ENCODE peak calls at places on chromosomes 3 and 15, in four cellular contexts. One of them, this sample, is unnamed.

GRCh38 chr15:47571241-47571640 is 146.1 kb upstream of the SEMA6D start:
- DNase-seq in CD8-positive, alpha-beta memory T cell: no peak
- DNase-seq in activated CD8-positive, alpha-beta memory T cell treated with anti-CD3 and anti-CD28 coated beads for 24 hours: no peak
- DNase-seq in NAMALWA: no peak
- DNase-seq in this sample: no peak

GRCh38 chr15:39207532-39208115 is 373.3 kb upstream of the THBS1 start:
- DNase-seq in CD8-positive, alpha-beta memory T cell: no peak
- DNase-seq in NAMALWA: no peak
- DNase-seq in activated CD8-positive, alpha-beta memory T cell treated with anti-CD3 and anti-CD28 coated beads for 24 hours: no peak
- DNase-seq in this sample: no peak

GRCh38 chr3:32817561-32818430 is at the start of gene TRIM71:
- DNase-seq in NAMALWA: no peak
- DNase-seq in activated CD8-positive, alpha-beta memory T cell treated with anti-CD3 and anti-CD28 coated beads for 24 hours: peak
- DNase-seq in CD8-positive, alpha-beta memory T cell: no peak
- DNase-seq in this sample: no peak

GRCh38 chr3:5194801-5195509 is 7.4 kb downstream of the EDEM1 start:
- DNase-seq in activated CD8-positive, alpha-beta memory T cell treated with anti-CD3 and anti-CD28 coated beads for 24 hours: no peak
- DNase-seq in NAMALWA: peak
- DNase-seq in CD8-positive, alpha-beta memory T cell: peak
- DNase-seq in this sample: no peak

GRCh38 chr3:139506792-139507191 is 30.5 kb upstream of the RBP2 start:
- DNase-seq in NAMALWA: no peak
- DNase-seq in activated CD8-positive, alpha-beta memory T cell treated with anti-CD3 and anti-CD28 coated beads for 24 hours: no peak
- DNase-seq in CD8-positive, alpha-beta memory T cell: no peak
- DNase-seq in this sample: no peak

GRCh38 chr3:113051827-113052226 is 61.0 kb downstream of the GTPBP8 start:
- DNase-seq in NAMALWA: peak
- DNase-seq in CD8-positive, alpha-beta memory T cell: no peak
- DNase-seq in activated CD8-positive, alpha-beta memory T cell treated with anti-CD3 and anti-CD28 coated beads for 24 hours: no peak
- DNase-seq in this sample: peak

GRCh38 chr3:123546133-123546755 is 38.6 kb downstream of the HACD2 start:
- DNase-seq in CD8-positive, alpha-beta memory T cell: no peak
- DNase-seq in NAMALWA: no peak
- DNase-seq in activated CD8-positive, alpha-beta memory T cell treated with anti-CD3 and anti-CD28 coated beads for 24 hours: no peak
- DNase-seq in this sample: no peak

GRCh38 chr3:169827712-169828111 is 15.0 kb upstream of the LRRC34 start:
- DNase-seq in NAMALWA: no peak
- DNase-seq in activated CD8-positive, alpha-beta memory T cell treated with anti-CD3 and anti-CD28 coated beads for 24 hours: no peak
- DNase-seq in CD8-positive, alpha-beta memory T cell: no peak
- DNase-seq in this sample: no peak

GRCh38 chr3:50242778-50243551 is 7.0 kb downstream of the GNAI2 start:
- DNase-seq in activated CD8-positive, alpha-beta memory T cell treated with anti-CD3 and anti-CD28 coated beads for 24 hours: peak
- DNase-seq in CD8-positive, alpha-beta memory T cell: peak
- DNase-seq in NAMALWA: peak
- DNase-seq in this sample: peak

GRCh38 chr3:10495003-10495402 is 10.4 kb downstream of the ATP2B2 start:
- DNase-seq in activated CD8-positive, alpha-beta memory T cell treated with anti-CD3 and anti-CD28 coated beads for 24 hours: no peak
- DNase-seq in NAMALWA: no peak
- DNase-seq in CD8-positive, alpha-beta memory T cell: no peak
- DNase-seq in this sample: no peak

GRCh38 chr15:67884514-67885225 is 44.8 kb upstream of the RNU6-1 start:
- DNase-seq in activated CD8-positive, alpha-beta memory T cell treated with anti-CD3 and anti-CD28 coated beads for 24 hours: peak
- DNase-seq in CD8-positive, alpha-beta memory T cell: peak
- DNase-seq in NAMALWA: no peak
- DNase-seq in this sample: peak

GRCh38 chr3:108834551-108834950 is 12.0 kb downstream of the TRAT1 start:
- DNase-seq in activated CD8-positive, alpha-beta memory T cell treated with anti-CD3 and anti-CD28 coated beads for 24 hours: no peak
- DNase-seq in NAMALWA: no peak
- DNase-seq in CD8-positive, alpha-beta memory T cell: no peak
- DNase-seq in this sample: no peak

GRCh38 chr3:86794336-86795065 is 196.4 kb downstream of the VGLL3 start:
- DNase-seq in CD8-positive, alpha-beta memory T cell: no peak
- DNase-seq in NAMALWA: no peak
- DNase-seq in activated CD8-positive, alpha-beta memory T cell treated with anti-CD3 and anti-CD28 coated beads for 24 hours: no peak
- DNase-seq in this sample: no peak

GRCh38 chr15:95549168-95549738 is 781.2 kb upstream of the NR2F2 start:
- DNase-seq in activated CD8-positive, alpha-beta memory T cell treated with anti-CD3 and anti-CD28 coated beads for 24 hours: no peak
- DNase-seq in CD8-positive, alpha-beta memory T cell: no peak
- DNase-seq in NAMALWA: no peak
- DNase-seq in this sample: no peak

GRCh38 chr15:56725386-56725785 is 7.9 kb downstream of the ZNF280D start:
- DNase-seq in CD8-positive, alpha-beta memory T cell: no peak
- DNase-seq in NAMALWA: no peak
- DNase-seq in activated CD8-positive, alpha-beta memory T cell treated with anti-CD3 and anti-CD28 coated beads for 24 hours: no peak
- DNase-seq in this sample: no peak

This sample was measured in germinal center.